ENCODE peak calls at places on chromosomes 3 and 15, in eight cellular contexts. B is Caco-2, U is osteocyte, V is GM20000, W is foreskin fibroblast, C is AG10803, Y is transverse colon, I is heart left ventricle. Z is an unnamed sample.
A peak's percentile ranks its signal among the peaks of the same experiment; 100 is the strongest.

GRCh38 chr3:49158108-49158709 is 7.9 kb downstream of the CCDC71 start:
- DNase-seq in B (peak; percentile 79), U (no peak), V (peak; percentile 56), W (peak; percentile 45), C (no peak), Y (peak; percentile 64), I (no peak), Z (peak; percentile 49)

GRCh38 chr3:155367510-155367909 is 74.0 kb upstream of the STRIT1 start:
- DNase-seq in B (no peak), U (no peak), V (no peak), W (no peak), C (no peak), Y (no peak), I (no peak), Z (no peak)

GRCh38 chr3:37071921-37072320 is 78.6 kb downstream of the MLH1 start:
- DNase-seq in B (no peak), U (no peak), V (no peak), W (no peak), C (no peak), Y (no peak), I (no peak), Z (no peak)

GRCh38 chr15:57949374-57949938 is 116.1 kb downstream of the ALDH1A2 start:
- DNase-seq in B (no peak), U (no peak), V (no peak), W (no peak), C (no peak), Y (no peak), I (no peak), Z (no peak)

GRCh38 chr3:115436767-115437301 is 186.5 kb upstream of the GAP43 start:
- DNase-seq in B (no peak), U (no peak), V (no peak), W (peak; percentile 98), C (peak; percentile 96), Y (no peak), I (no peak), Z (no peak)

GRCh38 chr15:51099185-51099584 is 4.5 kb upstream of the TNFAIP8L3 start:
- DNase-seq in B (no peak), U (no peak), V (no peak), W (no peak), C (no peak), Y (no peak), I (no peak), Z (no peak)

GRCh38 chr15:64901141-64901540 is 10.6 kb upstream of the ANKDD1A start:
- DNase-seq in B (no peak), U (no peak), V (no peak), W (no peak), C (no peak), Y (no peak), I (no peak), Z (no peak)

GRCh38 chr3:24177201-24177600 is 232.1 kb downstream of the NR1D2 start:
- DNase-seq in B (no peak), U (no peak), V (no peak), W (no peak), C (peak; percentile 46), Y (no peak), I (no peak), Z (no peak)

GRCh38 chr15:48680841-48681240 is 35.3 kb upstream of the FBN1 start:
- DNase-seq in B (no peak), U (no peak), V (no peak), W (peak; percentile 86), C (peak; percentile 85), Y (no peak), I (no peak), Z (no peak)

GRCh38 chr3:130894873-130895330 is 1.0 kb downstream of the ATP2C1 start:
- DNase-seq in B (no peak), U (no peak), V (no peak), W (peak; percentile 33), C (no peak), Y (no peak), I (no peak), Z (peak; percentile 20)

GRCh38 chr3:132788299-132788698 is 66.1 kb upstream of the NPHP3 start:
- DNase-seq in B (no peak), U (no peak), V (no peak), W (peak; percentile 88), C (peak; percentile 92), Y (no peak), I (peak; percentile 33), Z (no peak)

GRCh38 chr3:153513236-153513635 is 351.2 kb downstream of the RAP2B start:
- DNase-seq in B (no peak), U (no peak), V (no peak), W (peak; percentile 10), C (peak; percentile 8), Y (no peak), I (no peak), Z (no peak)
- TF ChIP-seq CTCF in B (peak; percentile 31), U (peak; percentile 22), V (no peak), W (peak; percentile 27), C (peak; percentile 37), Y (peak; percentile 10), I (no peak), Z (no peak)

GRCh38 chr15:94131875-94132274 is 99.5 kb upstream of the MCTP2 start:
- DNase-seq in B (no peak), U (no peak), V (no peak), W (no peak), C (no peak), Y (no peak), I (no peak), Z (no peak)
- TF ChIP-seq CTCF in B (no peak), U (no peak), V (no peak), W (no peak), C (peak; percentile 11), Y (no peak), I (no peak), Z (no peak)

GRCh38 chr3:52983336-52983807 is 62.5 kb downstream of the SFMBT1 start:
- DNase-seq in B (no peak), U (no peak), V (peak; percentile 65), W (no peak), C (no peak), Y (peak; percentile 38), I (no peak), Z (peak; percentile 58)

GRCh38 chr3:52990637-52991036 is 55.2 kb downstream of the SFMBT1 start:
- DNase-seq in B (no peak), U (no peak), V (no peak), W (no peak), C (no peak), Y (no peak), I (no peak), Z (no peak)

GRCh38 chr3:52986049-52986448 is 59.8 kb downstream of the SFMBT1 start:
- DNase-seq in B (no peak), U (no peak), V (no peak), W (peak; percentile 29), C (peak; percentile 29), Y (no peak), I (no peak), Z (no peak)

GRCh38 chr3:52983828-52984227 is 62.0 kb downstream of the SFMBT1 start:
- DNase-seq in B (no peak), U (no peak), V (no peak), W (no peak), C (no peak), Y (no peak), I (no peak), Z (no peak)

GRCh38 chr3:52986938-52987337 is 58.9 kb downstream of the SFMBT1 start:
- DNase-seq in B (no peak), U (no peak), V (no peak), W (peak; percentile 50), C (peak; percentile 43), Y (no peak), I (no peak), Z (no peak)
- TF ChIP-seq CTCF in B (peak; percentile 3), U (peak; percentile 33), V (peak; percentile 6), W (peak; percentile 41), C (peak; percentile 43), Y (peak; percentile 11), I (no peak), Z (peak; percentile 36)

GRCh38 chr15:27902680-27903385 is 196.3 kb downstream of the OCA2 start:
- DNase-seq in B (no peak), U (no peak), V (no peak), W (no peak), C (no peak), Y (no peak), I (no peak), Z (no peak)
- TF ChIP-seq CTCF in B (no peak), U (no peak), V (no peak), W (no peak), C (no peak), Y (no peak), I (no peak), Z (no peak)